ENCODE peak calls at places on chromosomes 2 and 18, in six cellular contexts. Q is astrocyte of the spinal cord, E is coronary artery, F is SW480, R is NCI-H1105, J is HCT116. X is an unnamed sample.

GRCh38 chr2:164831887-164832286 is 9.7 kb downstream of the COBLL1 start:
- DNase-seq in Q (no peak), E (no peak), F (no peak), R (no peak), J (no peak), X (no peak)

GRCh38 chr2:38966006-38966405 is 76.3 kb downstream of the ARHGEF33 start:
- DNase-seq in Q (no peak), E (no peak), F (no peak), R (no peak), J (no peak), X (no peak)

GRCh38 chr18:49697757-49698595 is 115.4 kb downstream of the ACAA2 start:
- DNase-seq in Q (peak), E (no peak), F (no peak), R (no peak), J (no peak), X (no peak)

GRCh38 chr2:14909795-14910194 is 277.3 kb downstream of the LRATD1 start:
- DNase-seq in Q (no peak), E (no peak), F (no peak), R (peak), J (no peak), X (no peak)

GRCh38 chr2:20304411-20304810 is 46.2 kb downstream of the PUM2 start:
- DNase-seq in Q (peak), E (no peak), F (no peak), R (no peak), J (no peak), X (no peak)

GRCh38 chr2:120761911-120762310 is 26.2 kb downstream of the GLI2 start:
- DNase-seq in Q (no peak), E (no peak), F (no peak), R (no peak), J (no peak), X (peak)

GRCh38 chr18:39149211-39149806 is 1583.7 kb upstream of the CELF4 start:
- DNase-seq in Q (peak), E (no peak), F (no peak), R (no peak), J (peak), X (no peak)

GRCh38 chr18:22170421-22171262 is 1.3 kb downstream of the GATA6 start:
- DNase-seq in Q (peak), E (peak), F (peak), R (peak), J (no peak), X (no peak)

GRCh38 chr2:179936654-179937053 is 70.4 kb downstream of the CWC22 start:
- DNase-seq in Q (no peak), E (no peak), F (peak), R (no peak), J (peak), X (no peak)

GRCh38 chr2:153873062-153874048 is 1.6 kb downstream of the GALNT13 start:
- DNase-seq in Q (no peak), E (no peak), F (no peak), R (no peak), J (no peak), X (no peak)

GRCh38 chr2:232349946-232350635 is 28.5 kb upstream of the ALPP start:
- DNase-seq in Q (no peak), E (no peak), F (no peak), R (no peak), J (no peak), X (no peak)

GRCh38 chr2:31810200-31810917 is 200.4 kb downstream of the MEMO1 start:
- DNase-seq in Q (no peak), E (no peak), F (no peak), R (no peak), J (no peak), X (no peak)

GRCh38 chr18:53944721-53945120 is 279.7 kb downstream of the MBD2 start:
- DNase-seq in Q (no peak), E (no peak), F (no peak), R (no peak), J (no peak), X (no peak)

GRCh38 chr2:55296393-55296792 is 27.4 kb upstream of the MTIF2 start:
- DNase-seq in Q (no peak), E (no peak), F (no peak), R (no peak), J (no peak), X (no peak)

GRCh38 chr2:170492010-170492409 is 223.1 kb upstream of the SP5 start:
- DNase-seq in Q (no peak), E (no peak), F (no peak), R (no peak), J (no peak), X (no peak)

GRCh38 chr18:68480196-68480595 is 234.7 kb downstream of the TMX3 start:
- DNase-seq in Q (no peak), E (no peak), F (no peak), R (no peak), J (no peak), X (no peak)

GRCh38 chr2:133130548-133131246 is 437.6 kb downstream of the NCKAP5 start:
- DNase-seq in Q (no peak), E (no peak), F (no peak), R (no peak), J (no peak), X (no peak)

GRCh38 chr2:55419236-55419513 is 481 bp downstream of the CCDC88A start:
- DNase-seq in Q (peak), E (no peak), F (peak), R (no peak), J (no peak), X (no peak)

GRCh38 chr2:162343824-162344616 is at the start of gene GCA:
- DNase-seq in Q (peak), E (peak), F (peak), R (peak), J (peak), X (peak)

GRCh38 chr18:76658627-76659026 is 163.6 kb upstream of the ZNF516 start:
- DNase-seq in Q (no peak), E (no peak), F (peak), R (no peak), J (no peak), X (no peak)

GRCh38 chr2:137437386-137437785 is 526.9 kb upstream of the HNMT start:
- DNase-seq in Q (no peak), E (no peak), F (no peak), R (no peak), J (no peak), X (no peak)

X was measured in type B pancreatic cell.